ENCODE peak calls at places on chromosome 20, in six cellular contexts. Y, Z, X, K, D and P are unnamed samples.

GRCh38 chr20:55166063-55166462 is 690.7 kb downstream of the DOK5 start:
- DNase-seq in D (no peak), K (no peak), Y (no peak), Z (no peak), X (no peak), P (peak; percentile 30)

GRCh38 chr20:10185741-10186558 is 32.7 kb upstream of the SNAP25 start:
- DNase-seq in D (no peak), K (peak; percentile 37), X (no peak), Z (no peak), Y (no peak), P (no peak)

GRCh38 chr20:44603327-44603726 is 20.9 kb downstream of the PKIG start:
- DNase-seq in K (no peak), X (no peak), Y (no peak), Z (no peak), D (no peak), P (no peak)

GRCh38 chr20:64142546-64142945 is 21.7 kb upstream of the MYT1 start:
- DNase-seq in X (no peak), D (no peak), Z (no peak), Y (no peak), K (no peak), P (no peak)

GRCh38 chr20:61083431-61083830 is 168.6 kb upstream of the CDH4 start:
- DNase-seq in K (no peak), Z (no peak), D (no peak), X (no peak), Y (no peak), P (no peak)

GRCh38 chr20:54151073-54151436 is 22.7 kb downstream of the CYP24A1 start:
- DNase-seq in D (no peak), Y (no peak), Z (no peak), K (no peak), X (no peak), P (no peak)

GRCh38 chr20:50728486-50728980 is 2.8 kb upstream of the PARD6B start:
- DNase-seq in Y (no peak), K (no peak), D (no peak), X (no peak), Z (no peak), P (no peak)

GRCh38 chr20:47860049-47860830 is 75.0 kb upstream of the SULF2 start:
- DNase-seq in D (no peak), Z (no peak), K (no peak), Y (no peak), X (no peak), P (no peak)

GRCh38 chr20:35465976-35466375 is 10.6 kb downstream of the CEP250 start:
- DNase-seq in K (no peak), Y (no peak), D (no peak), X (no peak), Z (no peak), P (no peak)

GRCh38 chr20:49400904-49401303 is 81.6 kb downstream of the KCNB1 start:
- DNase-seq in Y (no peak), D (no peak), X (no peak), K (peak; percentile 81), Z (no peak), P (peak; percentile 81)

GRCh38 chr20:35116258-35116657 is 23.7 kb upstream of the TRPC4AP start:
- DNase-seq in K (peak; percentile 18), X (no peak), Z (no peak), D (no peak), Y (no peak), P (no peak)